ENCODE peak calls at places on chromosomes 16 and 17, in four cellular contexts. M is neural progenitor cell, W is choroid plexus epithelial cell, D is breast epithelium. L is an unnamed sample.
A peak's percentile ranks its signal among the peaks of the same experiment; 100 is the strongest.

GRCh38 chr16:2748757-2749455 is 3.5 kb upstream of the SRRM2 start:
- DNase-seq in W (no peak), M (no peak), D (no peak), L (no peak)

GRCh38 chr16:3618782-3619166 is 7.4 kb upstream of the SLX4 start:
- DNase-seq in W (no peak), D (no peak), M (no peak), L (no peak)

GRCh38 chr17:14310584-14310983 is 9.7 kb downstream of the HS3ST3B1 start:
- DNase-seq in W (no peak), D (no peak), M (peak; percentile 7), L (no peak)

GRCh38 chr16:24013733-24014645 is 178.2 kb downstream of the PRKCB start:
- DNase-seq in W (no peak), M (no peak), D (no peak), L (no peak)

GRCh38 chr16:4034963-4035362 is 81.3 kb downstream of the ADCY9 start:
- DNase-seq in M (no peak), W (no peak), D (no peak), L (no peak)

GRCh38 chr16:86622700-86623615 is 44.6 kb downstream of the FOXL1 start:
- DNase-seq in M (no peak), W (no peak), D (no peak), L (no peak)

GRCh38 chr16:13961099-13961811 is 41.3 kb downstream of the ERCC4 start:
- DNase-seq in D (no peak), M (no peak), W (peak; percentile 97), L (no peak)

GRCh38 chr17:2049333-2050245 is 5.3 kb upstream of the HIC1 start:
- DNase-seq in D (peak; percentile 84), W (peak; percentile 85), M (peak; percentile 95), L (peak; percentile 82)

GRCh38 chr16:86072328-86073102 is 173.6 kb downstream of the IRF8 start:
- DNase-seq in D (no peak), M (peak; percentile 78), W (peak; percentile 89), L (no peak)

GRCh38 chr16:87062569-87063442 is 254.4 kb downstream of the C16orf95 start:
- DNase-seq in W (peak; percentile 86), D (peak; percentile 34), M (peak; percentile 94), L (no peak)

GRCh38 chr16:56847173-56847948 is 17.6 kb upstream of the SLC12A3 start:
- DNase-seq in W (no peak), D (no peak), M (no peak), L (no peak)

GRCh38 chr16:88705076-88705684 is 1.0 kb downstream of the RNF166 start:
- DNase-seq in W (peak; percentile 47), D (no peak), M (no peak), L (no peak)

GRCh38 chr16:1770328-1771071 is 843 bp downstream of the NME3 start:
- DNase-seq in D (peak; percentile 56), W (no peak), M (peak; percentile 55), L (peak; percentile 68)

GRCh38 chr17:75864448-75864871 is 9.3 kb upstream of the WBP2 start:
- DNase-seq in W (peak; percentile 97), D (peak; percentile 48), M (peak; percentile 32), L (no peak)
- TF ChIP-seq CTCF in W (no peak), D (no peak), M (no peak), L (no peak)

GRCh38 chr17:57833597-57833939 is 16.3 kb downstream of the MRPS23 start:
- DNase-seq in D (no peak), W (no peak), M (no peak), L (no peak)
- TF ChIP-seq CTCF in D (no peak), W (no peak), M (no peak), L (no peak)

DNA sequence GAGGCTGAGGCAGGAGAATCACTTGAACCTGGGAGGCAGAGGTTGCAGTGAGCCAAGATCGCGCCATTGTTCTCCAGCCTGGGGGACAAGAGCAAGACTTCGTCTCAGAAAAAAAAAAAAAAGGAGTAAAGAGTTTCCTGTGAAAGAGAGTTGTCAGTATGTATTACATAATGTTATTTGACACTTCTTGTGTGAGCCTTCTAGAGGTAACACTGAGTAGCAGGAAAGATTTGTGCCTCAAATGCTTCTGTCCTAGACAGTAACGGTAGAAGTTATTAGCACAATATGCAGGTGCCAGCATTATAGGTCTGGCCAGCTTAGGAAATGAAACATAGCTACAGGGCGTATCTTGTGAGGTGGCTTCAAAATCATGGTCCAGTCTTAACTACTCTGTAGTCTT is 6.2 kb downstream of the RPS6KB1 start:
- DNase-seq in D (peak; percentile 15), W (peak; percentile 72), M (no peak), L (no peak)
- TF ChIP-seq CTCF in D (no peak), W (peak; percentile 55), M (no peak), L (no peak)

GRCh38 chr16:50067290-50067853 is 1.6 kb downstream of the HEATR3 start:
- DNase-seq in M (peak; percentile 53), W (peak; percentile 85), D (no peak), L (no peak)
- TF ChIP-seq CTCF in M (peak; percentile 55), W (peak; percentile 76), D (no peak), L (peak; percentile 35)

GRCh38 chr16:79013004-79013403 is 587.5 kb downstream of the MAF start:
- DNase-seq in W (no peak), D (no peak), M (no peak), L (no peak)
- TF ChIP-seq CTCF in W (no peak), D (no peak), M (peak; percentile 4), L (no peak)

L was measured in dorsolateral prefrontal cortex.